ENCODE peak calls at places on chromosomes 3 and 15, in seven cellular contexts. One of them, this sample, is unnamed.

GRCh38 chr3:160999268-160999667 is 105.9 kb downstream of the B3GALNT1 start:
- DNase-seq in NCI-H187: no peak
- DNase-seq in stimulated activated CD4-positive, alpha-beta T cell treated with anti-CD3 and anti-CD28 coated beads, Interleukin-2, amount 100 ng/mL, for 4 hours: no peak
- DNase-seq in left ventricle myocardium inferior: no peak
- DNase-seq in choroid plexus epithelial cell: no peak
- DNase-seq in activated CD8-positive, alpha-beta memory T cell treated with anti-CD3 and anti-CD28 coated beads for 24 hours: no peak
- DNase-seq in AG10803: no peak
- DNase-seq in this sample: no peak

GRCh38 chr3:111739241-111739952 is 119.7 kb upstream of the PHLDB2 start:
- DNase-seq in NCI-H187: no peak
- DNase-seq in stimulated activated CD4-positive, alpha-beta T cell treated with anti-CD3 and anti-CD28 coated beads, Interleukin-2, amount 100 ng/mL, for 4 hours: no peak
- DNase-seq in left ventricle myocardium inferior: peak
- DNase-seq in choroid plexus epithelial cell: peak
- DNase-seq in activated CD8-positive, alpha-beta memory T cell treated with anti-CD3 and anti-CD28 coated beads for 24 hours: no peak
- DNase-seq in AG10803: peak
- DNase-seq in this sample: peak

GRCh38 chr3:2883292-2883691 is 226.9 kb downstream of the IL5RA start:
- DNase-seq in NCI-H187: no peak
- DNase-seq in stimulated activated CD4-positive, alpha-beta T cell treated with anti-CD3 and anti-CD28 coated beads, Interleukin-2, amount 100 ng/mL, for 4 hours: no peak
- DNase-seq in left ventricle myocardium inferior: no peak
- DNase-seq in choroid plexus epithelial cell: no peak
- DNase-seq in activated CD8-positive, alpha-beta memory T cell treated with anti-CD3 and anti-CD28 coated beads for 24 hours: no peak
- DNase-seq in AG10803: no peak
- DNase-seq in this sample: no peak

GRCh38 chr15:99928429-99928981 is 195.3 kb upstream of the LYSMD4 start:
- DNase-seq in NCI-H187: no peak
- DNase-seq in stimulated activated CD4-positive, alpha-beta T cell treated with anti-CD3 and anti-CD28 coated beads, Interleukin-2, amount 100 ng/mL, for 4 hours: peak
- DNase-seq in left ventricle myocardium inferior: peak
- DNase-seq in choroid plexus epithelial cell: peak
- DNase-seq in activated CD8-positive, alpha-beta memory T cell treated with anti-CD3 and anti-CD28 coated beads for 24 hours: peak
- DNase-seq in AG10803: peak
- DNase-seq in this sample: peak

GRCh38 chr15:90336705-90337141 is 15.4 kb upstream of the ZNF774 start:
- DNase-seq in NCI-H187: no peak
- DNase-seq in stimulated activated CD4-positive, alpha-beta T cell treated with anti-CD3 and anti-CD28 coated beads, Interleukin-2, amount 100 ng/mL, for 4 hours: no peak
- DNase-seq in left ventricle myocardium inferior: no peak
- DNase-seq in choroid plexus epithelial cell: peak
- DNase-seq in activated CD8-positive, alpha-beta memory T cell treated with anti-CD3 and anti-CD28 coated beads for 24 hours: no peak
- DNase-seq in AG10803: peak
- DNase-seq in this sample: no peak

GRCh38 chr15:52102468-52102867 is 10.1 kb downstream of the BCL2L10 start:
- DNase-seq in NCI-H187: no peak
- DNase-seq in stimulated activated CD4-positive, alpha-beta T cell treated with anti-CD3 and anti-CD28 coated beads, Interleukin-2, amount 100 ng/mL, for 4 hours: no peak
- DNase-seq in left ventricle myocardium inferior: no peak
- DNase-seq in choroid plexus epithelial cell: peak
- DNase-seq in activated CD8-positive, alpha-beta memory T cell treated with anti-CD3 and anti-CD28 coated beads for 24 hours: no peak
- DNase-seq in AG10803: peak
- DNase-seq in this sample: no peak

GRCh38 chr3:152961323-152961722 is 126.4 kb downstream of the P2RY1 start:
- DNase-seq in NCI-H187: no peak
- DNase-seq in stimulated activated CD4-positive, alpha-beta T cell treated with anti-CD3 and anti-CD28 coated beads, Interleukin-2, amount 100 ng/mL, for 4 hours: no peak
- DNase-seq in left ventricle myocardium inferior: no peak
- DNase-seq in choroid plexus epithelial cell: peak
- DNase-seq in activated CD8-positive, alpha-beta memory T cell treated with anti-CD3 and anti-CD28 coated beads for 24 hours: no peak
- DNase-seq in AG10803: peak
- DNase-seq in this sample: no peak

GRCh38 chr15:53588773-53589172 is 170.7 kb downstream of the WDR72 start:
- DNase-seq in NCI-H187: no peak
- DNase-seq in stimulated activated CD4-positive, alpha-beta T cell treated with anti-CD3 and anti-CD28 coated beads, Interleukin-2, amount 100 ng/mL, for 4 hours: no peak
- DNase-seq in left ventricle myocardium inferior: no peak
- DNase-seq in choroid plexus epithelial cell: peak
- DNase-seq in activated CD8-positive, alpha-beta memory T cell treated with anti-CD3 and anti-CD28 coated beads for 24 hours: no peak
- DNase-seq in AG10803: peak
- DNase-seq in this sample: no peak

GRCh38 chr3:16439163-16439847 is 74.2 kb downstream of the RFTN1 start:
- DNase-seq in NCI-H187: no peak
- DNase-seq in stimulated activated CD4-positive, alpha-beta T cell treated with anti-CD3 and anti-CD28 coated beads, Interleukin-2, amount 100 ng/mL, for 4 hours: no peak
- DNase-seq in left ventricle myocardium inferior: no peak
- DNase-seq in choroid plexus epithelial cell: peak
- DNase-seq in activated CD8-positive, alpha-beta memory T cell treated with anti-CD3 and anti-CD28 coated beads for 24 hours: no peak
- DNase-seq in AG10803: peak
- DNase-seq in this sample: no peak

GRCh38 chr3:11553436-11554235 is 90.1 kb downstream of the VGLL4 start:
- DNase-seq in NCI-H187: no peak
- DNase-seq in stimulated activated CD4-positive, alpha-beta T cell treated with anti-CD3 and anti-CD28 coated beads, Interleukin-2, amount 100 ng/mL, for 4 hours: no peak
- DNase-seq in left ventricle myocardium inferior: peak
- DNase-seq in choroid plexus epithelial cell: peak
- DNase-seq in activated CD8-positive, alpha-beta memory T cell treated with anti-CD3 and anti-CD28 coated beads for 24 hours: no peak
- DNase-seq in AG10803: no peak
- DNase-seq in this sample: no peak

GRCh38 chr15:75727031-75727531 is 14.4 kb upstream of the CSPG4 start:
- DNase-seq in NCI-H187: no peak
- DNase-seq in stimulated activated CD4-positive, alpha-beta T cell treated with anti-CD3 and anti-CD28 coated beads, Interleukin-2, amount 100 ng/mL, for 4 hours: no peak
- DNase-seq in left ventricle myocardium inferior: no peak
- DNase-seq in choroid plexus epithelial cell: no peak
- DNase-seq in activated CD8-positive, alpha-beta memory T cell treated with anti-CD3 and anti-CD28 coated beads for 24 hours: no peak
- DNase-seq in AG10803: no peak
- DNase-seq in this sample: no peak

GRCh38 chr3:58474967-58475578 is 16.8 kb upstream of the KCTD6 start:
- DNase-seq in NCI-H187: no peak
- DNase-seq in stimulated activated CD4-positive, alpha-beta T cell treated with anti-CD3 and anti-CD28 coated beads, Interleukin-2, amount 100 ng/mL, for 4 hours: no peak
- DNase-seq in left ventricle myocardium inferior: no peak
- DNase-seq in choroid plexus epithelial cell: no peak
- DNase-seq in activated CD8-positive, alpha-beta memory T cell treated with anti-CD3 and anti-CD28 coated beads for 24 hours: no peak
- DNase-seq in AG10803: no peak
- DNase-seq in this sample: no peak

GRCh38 chr3:197801801-197802504 is 10.9 kb downstream of the LRCH3 start:
- DNase-seq in NCI-H187: no peak
- DNase-seq in stimulated activated CD4-positive, alpha-beta T cell treated with anti-CD3 and anti-CD28 coated beads, Interleukin-2, amount 100 ng/mL, for 4 hours: no peak
- DNase-seq in left ventricle myocardium inferior: no peak
- DNase-seq in choroid plexus epithelial cell: peak
- DNase-seq in activated CD8-positive, alpha-beta memory T cell treated with anti-CD3 and anti-CD28 coated beads for 24 hours: no peak
- DNase-seq in AG10803: peak
- DNase-seq in this sample: no peak

GRCh38 chr3:171646357-171647133 is 163.7 kb downstream of the PLD1 start:
- DNase-seq in NCI-H187: no peak
- DNase-seq in stimulated activated CD4-positive, alpha-beta T cell treated with anti-CD3 and anti-CD28 coated beads, Interleukin-2, amount 100 ng/mL, for 4 hours: no peak
- DNase-seq in left ventricle myocardium inferior: no peak
- DNase-seq in choroid plexus epithelial cell: peak
- DNase-seq in activated CD8-positive, alpha-beta memory T cell treated with anti-CD3 and anti-CD28 coated beads for 24 hours: no peak
- DNase-seq in AG10803: peak
- DNase-seq in this sample: no peak

GRCh38 chr3:10370429-10370828 is 49.5 kb upstream of the SEC13 start:
- DNase-seq in NCI-H187: no peak
- DNase-seq in stimulated activated CD4-positive, alpha-beta T cell treated with anti-CD3 and anti-CD28 coated beads, Interleukin-2, amount 100 ng/mL, for 4 hours: no peak
- DNase-seq in left ventricle myocardium inferior: no peak
- DNase-seq in choroid plexus epithelial cell: peak
- DNase-seq in activated CD8-positive, alpha-beta memory T cell treated with anti-CD3 and anti-CD28 coated beads for 24 hours: no peak
- DNase-seq in AG10803: peak
- DNase-seq in this sample: no peak

GRCh38 chr3:147864754-147865354 is 455.7 kb downstream of the ZIC1 start:
- DNase-seq in NCI-H187: no peak
- DNase-seq in stimulated activated CD4-positive, alpha-beta T cell treated with anti-CD3 and anti-CD28 coated beads, Interleukin-2, amount 100 ng/mL, for 4 hours: no peak
- DNase-seq in left ventricle myocardium inferior: no peak
- DNase-seq in choroid plexus epithelial cell: peak
- DNase-seq in activated CD8-positive, alpha-beta memory T cell treated with anti-CD3 and anti-CD28 coated beads for 24 hours: no peak
- DNase-seq in AG10803: no peak
- DNase-seq in this sample: no peak

GRCh38 chr15:77019476-77020331 is 24.8 kb downstream of the PSTPIP1 start:
- DNase-seq in NCI-H187: no peak
- DNase-seq in stimulated activated CD4-positive, alpha-beta T cell treated with anti-CD3 and anti-CD28 coated beads, Interleukin-2, amount 100 ng/mL, for 4 hours: no peak
- DNase-seq in left ventricle myocardium inferior: no peak
- DNase-seq in choroid plexus epithelial cell: peak
- DNase-seq in activated CD8-positive, alpha-beta memory T cell treated with anti-CD3 and anti-CD28 coated beads for 24 hours: peak
- DNase-seq in AG10803: no peak
- DNase-seq in this sample: no peak

GRCh38 chr3:109685084-109686079 is 348.0 kb upstream of the DPPA4 start:
- DNase-seq in NCI-H187: no peak
- DNase-seq in stimulated activated CD4-positive, alpha-beta T cell treated with anti-CD3 and anti-CD28 coated beads, Interleukin-2, amount 100 ng/mL, for 4 hours: no peak
- DNase-seq in left ventricle myocardium inferior: peak
- DNase-seq in choroid plexus epithelial cell: peak
- DNase-seq in activated CD8-positive, alpha-beta memory T cell treated with anti-CD3 and anti-CD28 coated beads for 24 hours: no peak
- DNase-seq in AG10803: peak
- DNase-seq in this sample: peak

GRCh38 chr15:22839046-22839705 is 710 bp downstream of the NIPA2 start:
- DNase-seq in NCI-H187: no peak
- DNase-seq in stimulated activated CD4-positive, alpha-beta T cell treated with anti-CD3 and anti-CD28 coated beads, Interleukin-2, amount 100 ng/mL, for 4 hours: no peak
- DNase-seq in left ventricle myocardium inferior: no peak
- DNase-seq in choroid plexus epithelial cell: peak
- DNase-seq in activated CD8-positive, alpha-beta memory T cell treated with anti-CD3 and anti-CD28 coated beads for 24 hours: no peak
- DNase-seq in AG10803: no peak
- DNase-seq in this sample: no peak

GRCh38 chr15:45457215-45457614 is 65.3 kb downstream of the SLC30A4 start:
- DNase-seq in NCI-H187: no peak
- DNase-seq in stimulated activated CD4-positive, alpha-beta T cell treated with anti-CD3 and anti-CD28 coated beads, Interleukin-2, amount 100 ng/mL, for 4 hours: no peak
- DNase-seq in left ventricle myocardium inferior: no peak
- DNase-seq in choroid plexus epithelial cell: peak
- DNase-seq in activated CD8-positive, alpha-beta memory T cell treated with anti-CD3 and anti-CD28 coated beads for 24 hours: no peak
- DNase-seq in AG10803: no peak
- DNase-seq in this sample: no peak

GRCh38 chr3:143763568-143764162 is 84.6 kb downstream of the SLC9A9 start:
- DNase-seq in NCI-H187: no peak
- DNase-seq in stimulated activated CD4-positive, alpha-beta T cell treated with anti-CD3 and anti-CD28 coated beads, Interleukin-2, amount 100 ng/mL, for 4 hours: no peak
- DNase-seq in left ventricle myocardium inferior: no peak
- DNase-seq in choroid plexus epithelial cell: peak
- DNase-seq in activated CD8-positive, alpha-beta memory T cell treated with anti-CD3 and anti-CD28 coated beads for 24 hours: no peak
- DNase-seq in AG10803: peak
- DNase-seq in this sample: no peak

GRCh38 chr15:61282661-61283060 is 53.6 kb upstream of the RORA start:
- DNase-seq in NCI-H187: no peak
- DNase-seq in stimulated activated CD4-positive, alpha-beta T cell treated with anti-CD3 and anti-CD28 coated beads, Interleukin-2, amount 100 ng/mL, for 4 hours: no peak
- DNase-seq in left ventricle myocardium inferior: no peak
- DNase-seq in choroid plexus epithelial cell: no peak
- DNase-seq in activated CD8-positive, alpha-beta memory T cell treated with anti-CD3 and anti-CD28 coated beads for 24 hours: no peak
- DNase-seq in AG10803: no peak
- DNase-seq in this sample: no peak

GRCh38 chr15:65334586-65335231 is 30.2 kb downstream of the RNU5B-1 start:
- DNase-seq in NCI-H187: no peak
- DNase-seq in stimulated activated CD4-positive, alpha-beta T cell treated with anti-CD3 and anti-CD28 coated beads, Interleukin-2, amount 100 ng/mL, for 4 hours: no peak
- DNase-seq in left ventricle myocardium inferior: no peak
- DNase-seq in choroid plexus epithelial cell: peak
- DNase-seq in activated CD8-positive, alpha-beta memory T cell treated with anti-CD3 and anti-CD28 coated beads for 24 hours: no peak
- DNase-seq in AG10803: no peak
- DNase-seq in this sample: no peak

GRCh38 chr3:124760601-124761000 is 30.3 kb downstream of the UMPS start:
- DNase-seq in NCI-H187: no peak
- DNase-seq in stimulated activated CD4-positive, alpha-beta T cell treated with anti-CD3 and anti-CD28 coated beads, Interleukin-2, amount 100 ng/mL, for 4 hours: no peak
- DNase-seq in left ventricle myocardium inferior: no peak
- DNase-seq in choroid plexus epithelial cell: peak
- DNase-seq in activated CD8-positive, alpha-beta memory T cell treated with anti-CD3 and anti-CD28 coated beads for 24 hours: no peak
- DNase-seq in AG10803: peak
- DNase-seq in this sample: no peak

GRCh38 chr3:134054231-134054630 is 24.5 kb upstream of the SLCO2A1 start:
- DNase-seq in NCI-H187: no peak
- DNase-seq in stimulated activated CD4-positive, alpha-beta T cell treated with anti-CD3 and anti-CD28 coated beads, Interleukin-2, amount 100 ng/mL, for 4 hours: no peak
- DNase-seq in left ventricle myocardium inferior: no peak
- DNase-seq in choroid plexus epithelial cell: peak
- DNase-seq in activated CD8-positive, alpha-beta memory T cell treated with anti-CD3 and anti-CD28 coated beads for 24 hours: no peak
- DNase-seq in AG10803: no peak
- DNase-seq in this sample: no peak

GRCh38 chr3:52277071-52277964 is 1.1 kb downstream of the WDR82 start:
- DNase-seq in NCI-H187: no peak
- DNase-seq in stimulated activated CD4-positive, alpha-beta T cell treated with anti-CD3 and anti-CD28 coated beads, Interleukin-2, amount 100 ng/mL, for 4 hours: peak
- DNase-seq in left ventricle myocardium inferior: peak
- DNase-seq in choroid plexus epithelial cell: peak
- DNase-seq in activated CD8-positive, alpha-beta memory T cell treated with anti-CD3 and anti-CD28 coated beads for 24 hours: peak
- DNase-seq in AG10803: peak
- DNase-seq in this sample: peak

GRCh38 chr3:133112666-133113065 is 74.5 kb downstream of the TMEM108 start:
- DNase-seq in NCI-H187: no peak
- DNase-seq in stimulated activated CD4-positive, alpha-beta T cell treated with anti-CD3 and anti-CD28 coated beads, Interleukin-2, amount 100 ng/mL, for 4 hours: no peak
- DNase-seq in left ventricle myocardium inferior: no peak
- DNase-seq in choroid plexus epithelial cell: no peak
- DNase-seq in activated CD8-positive, alpha-beta memory T cell treated with anti-CD3 and anti-CD28 coated beads for 24 hours: no peak
- DNase-seq in AG10803: peak
- DNase-seq in this sample: no peak

GRCh38 chr15:66424963-66425612 is 38.4 kb downstream of the MAP2K1 start:
- DNase-seq in NCI-H187: no peak
- DNase-seq in stimulated activated CD4-positive, alpha-beta T cell treated with anti-CD3 and anti-CD28 coated beads, Interleukin-2, amount 100 ng/mL, for 4 hours: no peak
- DNase-seq in left ventricle myocardium inferior: no peak
- DNase-seq in choroid plexus epithelial cell: no peak
- DNase-seq in activated CD8-positive, alpha-beta memory T cell treated with anti-CD3 and anti-CD28 coated beads for 24 hours: no peak
- DNase-seq in AG10803: no peak
- DNase-seq in this sample: no peak

GRCh38 chr15:101250931-101251829 is 668 bp downstream of the CHSY1 start:
- DNase-seq in NCI-H187: peak
- DNase-seq in stimulated activated CD4-positive, alpha-beta T cell treated with anti-CD3 and anti-CD28 coated beads, Interleukin-2, amount 100 ng/mL, for 4 hours: peak
- DNase-seq in left ventricle myocardium inferior: no peak
- DNase-seq in choroid plexus epithelial cell: peak
- DNase-seq in activated CD8-positive, alpha-beta memory T cell treated with anti-CD3 and anti-CD28 coated beads for 24 hours: peak
- DNase-seq in AG10803: no peak
- DNase-seq in this sample: no peak

GRCh38 chr3:123180791-123181190 is 21.0 kb upstream of the SEC22A start:
- DNase-seq in NCI-H187: no peak
- DNase-seq in stimulated activated CD4-positive, alpha-beta T cell treated with anti-CD3 and anti-CD28 coated beads, Interleukin-2, amount 100 ng/mL, for 4 hours: no peak
- DNase-seq in left ventricle myocardium inferior: no peak
- DNase-seq in choroid plexus epithelial cell: no peak
- DNase-seq in activated CD8-positive, alpha-beta memory T cell treated with anti-CD3 and anti-CD28 coated beads for 24 hours: no peak
- DNase-seq in AG10803: no peak
- DNase-seq in this sample: no peak

GRCh38 chr15:36415643-36416042 is 163.8 kb upstream of the CDIN1 start:
- DNase-seq in NCI-H187: no peak
- DNase-seq in stimulated activated CD4-positive, alpha-beta T cell treated with anti-CD3 and anti-CD28 coated beads, Interleukin-2, amount 100 ng/mL, for 4 hours: no peak
- DNase-seq in left ventricle myocardium inferior: no peak
- DNase-seq in choroid plexus epithelial cell: peak
- DNase-seq in activated CD8-positive, alpha-beta memory T cell treated with anti-CD3 and anti-CD28 coated beads for 24 hours: no peak
- DNase-seq in AG10803: peak
- DNase-seq in this sample: no peak

GRCh38 chr3:112397529-112397928 is 64.6 kb downstream of the CD200 start:
- DNase-seq in NCI-H187: no peak
- DNase-seq in stimulated activated CD4-positive, alpha-beta T cell treated with anti-CD3 and anti-CD28 coated beads, Interleukin-2, amount 100 ng/mL, for 4 hours: no peak
- DNase-seq in left ventricle myocardium inferior: no peak
- DNase-seq in choroid plexus epithelial cell: no peak
- DNase-seq in activated CD8-positive, alpha-beta memory T cell treated with anti-CD3 and anti-CD28 coated beads for 24 hours: no peak
- DNase-seq in AG10803: peak
- DNase-seq in this sample: no peak

GRCh38 chr3:53588122-53588521 is 93.7 kb downstream of the CACNA1D start:
- DNase-seq in NCI-H187: no peak
- DNase-seq in stimulated activated CD4-positive, alpha-beta T cell treated with anti-CD3 and anti-CD28 coated beads, Interleukin-2, amount 100 ng/mL, for 4 hours: no peak
- DNase-seq in left ventricle myocardium inferior: no peak
- DNase-seq in choroid plexus epithelial cell: no peak
- DNase-seq in activated CD8-positive, alpha-beta memory T cell treated with anti-CD3 and anti-CD28 coated beads for 24 hours: no peak
- DNase-seq in AG10803: no peak
- DNase-seq in this sample: no peak

This sample was measured in esophagus muscularis mucosa.